ENCODE peak calls at places on chromosome 19, in five cellular contexts. Y is fibroblast of lung, U is tibial nerve, K is testis, Z is small intestine. P is an unnamed sample.
A peak's percentile ranks its signal among the peaks of the same experiment; 100 is the strongest.

GRCh38 chr19:56966225-56966696 is 125.7 kb upstream of the PEG3 start:
- DNase-seq in U (no peak), Z (no peak), K (peak; percentile 91), Y (no peak), P (no peak)

GRCh38 chr19:35633727-35634440 is 5.0 kb downstream of the RBM42 start:
- DNase-seq in Y (no peak), K (no peak), Z (no peak), U (no peak), P (no peak)

GRCh38 chr19:35822579-35822978 is 9.9 kb upstream of the PRODH2 start:
- DNase-seq in Y (no peak), Z (no peak), K (no peak), U (no peak), P (no peak)

GRCh38 chr19:34109596-34109995 is 62.7 kb upstream of the LSM14A start:
- DNase-seq in Z (no peak), Y (no peak), U (no peak), K (no peak), P (no peak)

GRCh38 chr19:43526884-43527859 is at the start of gene ETHE1:
- DNase-seq in Y (peak; percentile 51), U (peak; percentile 70), Z (peak; percentile 83), K (peak; percentile 88), P (peak; percentile 94)

GRCh38 chr19:51327066-51327985 is 14.6 kb downstream of the VSIG10L start:
- DNase-seq in Z (peak; percentile 53), U (no peak), K (peak; percentile 77), Y (no peak), P (peak; percentile 61)

GRCh38 chr19:43674630-43674982 is 4.6 kb upstream of the PLAUR start:
- DNase-seq in K (no peak), U (no peak), Y (peak; percentile 20), Z (no peak), P (no peak)

GRCh38 chr19:49514151-49514550 is 1.7 kb downstream of the FCGRT start:
- DNase-seq in U (no peak), Z (no peak), Y (no peak), K (no peak), P (no peak)

GRCh38 chr19:30551271-30551670 is 179.1 kb downstream of the ZNF536 start:
- DNase-seq in Z (no peak), U (no peak), Y (no peak), K (no peak), P (no peak)

GRCh38 chr19:10290439-10290875 is 705 bp downstream of the ICAM5 start:
- DNase-seq in U (no peak), Z (no peak), K (no peak), Y (no peak), P (no peak)

GRCh38 chr19:33421368-33421767 is 47.9 kb downstream of the CEBPG start:
- DNase-seq in U (no peak), K (no peak), Z (no peak), Y (no peak), P (no peak)

GRCh38 chr19:1855040-1855827 is 7.0 kb upstream of the REXO1 start:
- DNase-seq in U (peak; percentile 72), Z (peak; percentile 96), K (peak; percentile 73), Y (peak; percentile 65), P (peak; percentile 95)

GRCh38 chr19:45528744-45529453 is 21.6 kb downstream of the VASP start:
- DNase-seq in K (peak; percentile 48), Y (peak; percentile 44), U (no peak), Z (peak; percentile 79), P (peak; percentile 84)

GRCh38 chr19:11780431-11781020 is 13.7 kb downstream of the ZNF441 start:
- DNase-seq in Z (no peak), K (no peak), U (no peak), Y (no peak), P (no peak)

GRCh38 chr19:6217752-6218403 is 61.9 kb downstream of the MLLT1 start:
- DNase-seq in K (no peak), Z (no peak), Y (no peak), U (no peak), P (no peak)

GRCh38 chr19:35818445-35818844 is 5.8 kb upstream of the PRODH2 start:
- DNase-seq in Z (no peak), K (no peak), U (no peak), Y (no peak), P (no peak)

GRCh38 chr19:51226068-51226467 is 1.2 kb downstream of the CD33 start:
- DNase-seq in U (no peak), Y (no peak), K (no peak), Z (no peak), P (no peak)

GRCh38 chr19:19575411-19575810 is 37.3 kb downstream of the CILP2 start:
- DNase-seq in K (no peak), U (no peak), Z (no peak), Y (no peak), P (no peak)

GRCh38 chr19:48424694-48425219 is 21.0 kb upstream of the GRWD1 start:
- DNase-seq in U (no peak), K (no peak), Y (peak; percentile 80), Z (no peak), P (no peak)

GRCh38 chr19:45451181-45451849 is 16.5 kb upstream of the FOSB start:
- DNase-seq in Z (peak; percentile 51), K (peak; percentile 51), Y (peak; percentile 89), U (no peak), P (peak; percentile 50)

GRCh38 chr19:44993926-44994537 is 7.2 kb upstream of the RELB start:
- DNase-seq in Y (no peak), Z (no peak), U (no peak), K (no peak), P (no peak)

GRCh38 chr19:50447750-50448149 is 15.1 kb downstream of the MYBPC2 start:
- DNase-seq in Z (no peak), K (no peak), Y (no peak), U (no peak), P (no peak)

GRCh38 chr19:58395979-58396627 is 647 bp downstream of the RNF225 start:
- DNase-seq in Z (no peak), Y (no peak), U (no peak), K (no peak), P (no peak)

GRCh38 chr19:21568816-21569496 is 63.6 kb downstream of the ZNF429 start:
- DNase-seq in Y (peak; percentile 92), K (peak; percentile 97), U (peak; percentile 85), Z (peak; percentile 82), P (peak; percentile 93)

GRCh38 chr19:55320844-55321419 is 4.2 kb downstream of the TMEM150B start:
- DNase-seq in Y (no peak), Z (no peak), U (no peak), K (no peak), P (no peak)

GRCh38 chr19:6738726-6739389 is 622 bp upstream of the TRIP10 start:
- DNase-seq in K (peak; percentile 61), Z (no peak), Y (no peak), U (no peak), P (peak; percentile 88)

GRCh38 chr19:12687496-12688196 is at the start of gene GNG14:
- DNase-seq in Z (no peak), K (no peak), Y (no peak), U (no peak), P (no peak)

GRCh38 chr19:55369651-55370304 is 485 bp downstream of the IL11 start:
- DNase-seq in Z (no peak), U (no peak), K (peak; percentile 50), Y (peak; percentile 79), P (no peak)

GRCh38 chr19:38385057-38385803 is 2.6 kb downstream of the GGN start:
- DNase-seq in Z (no peak), K (no peak), Y (no peak), U (no peak), P (no peak)
- H3K4me1 ChIP-seq in Z (peaks cover 2% of the 10 kb centered on the region), K (peaks cover 23% of the 10 kb centered on the region), Y (peaks cover 6% of the 10 kb centered on the region), U (peaks cover 44% of the 10 kb centered on the region), P (peaks cover 14% of the 10 kb centered on the region)

GRCh38 chr19:8831373-8831772 is 731 bp downstream of the ZNF558 start:
- DNase-seq in K (no peak), U (no peak), Y (no peak), Z (no peak), P (no peak)
- H3K4me3 ChIP-seq in K (peak overlapping the region; percentile 89), U (peak overlapping the region; percentile 97), Y (peak overlapping the region; percentile 89), Z (peak overlapping the region; percentile 69), P (peak overlapping the region; percentile 62)

GRCh38 chr19:18270304-18270703 is 3.9 kb downstream of the IQCN start:
- DNase-seq in Z (no peak), Y (no peak), U (no peak), K (no peak), P (no peak)

GRCh38 chr19:18271433-18271841 is 2.8 kb downstream of the IQCN start:
- DNase-seq in K (peak; percentile 45), Y (no peak), Z (no peak), U (no peak), P (no peak)

GRCh38 chr19:18274776-18275356 is 614 bp upstream of the IQCN start:
- DNase-seq in U (peak; percentile 76), K (peak; percentile 78), Y (peak; percentile 86), Z (peak; percentile 95), P (peak; percentile 92)

GRCh38 chr19:18273566-18274302 is 518 bp downstream of the IQCN start:
- DNase-seq in Z (no peak), Y (no peak), U (no peak), K (no peak), P (no peak)

GRCh38 chr19:18274303-18274775 is at the start of gene IQCN:
- DNase-seq in Y (peak; percentile 28), U (no peak), Z (peak; percentile 87), K (no peak), P (peak; percentile 84)
- H3K4me1 ChIP-seq in Y (peaks cover 26% of the 10 kb centered on the region), U (peaks cover 78% of the 10 kb centered on the region), Z (no peaks in the 10 kb centered on the region), K (peaks cover 27% of the 10 kb centered on the region), P (peaks cover 21% of the 10 kb centered on the region)

GRCh38 chr19:13865243-13865577 is 11.7 kb upstream of the NANOS3 start:
- DNase-seq in K (no peak), Y (no peak), U (no peak), Z (no peak), P (no peak)

GRCh38 chr19:13864513-13865242 is 12.3 kb upstream of the NANOS3 start:
- DNase-seq in K (no peak), Z (no peak), U (no peak), Y (no peak), P (no peak)

GRCh38 chr19:13866463-13867046 is 10.4 kb upstream of the NANOS3 start:
- DNase-seq in Y (no peak), U (no peak), K (no peak), Z (no peak), P (no peak)

GRCh38 chr19:13864223-13864512 is 12.8 kb upstream of the NANOS3 start:
- DNase-seq in K (no peak), Y (no peak), Z (no peak), U (no peak), P (no peak)

DNA sequence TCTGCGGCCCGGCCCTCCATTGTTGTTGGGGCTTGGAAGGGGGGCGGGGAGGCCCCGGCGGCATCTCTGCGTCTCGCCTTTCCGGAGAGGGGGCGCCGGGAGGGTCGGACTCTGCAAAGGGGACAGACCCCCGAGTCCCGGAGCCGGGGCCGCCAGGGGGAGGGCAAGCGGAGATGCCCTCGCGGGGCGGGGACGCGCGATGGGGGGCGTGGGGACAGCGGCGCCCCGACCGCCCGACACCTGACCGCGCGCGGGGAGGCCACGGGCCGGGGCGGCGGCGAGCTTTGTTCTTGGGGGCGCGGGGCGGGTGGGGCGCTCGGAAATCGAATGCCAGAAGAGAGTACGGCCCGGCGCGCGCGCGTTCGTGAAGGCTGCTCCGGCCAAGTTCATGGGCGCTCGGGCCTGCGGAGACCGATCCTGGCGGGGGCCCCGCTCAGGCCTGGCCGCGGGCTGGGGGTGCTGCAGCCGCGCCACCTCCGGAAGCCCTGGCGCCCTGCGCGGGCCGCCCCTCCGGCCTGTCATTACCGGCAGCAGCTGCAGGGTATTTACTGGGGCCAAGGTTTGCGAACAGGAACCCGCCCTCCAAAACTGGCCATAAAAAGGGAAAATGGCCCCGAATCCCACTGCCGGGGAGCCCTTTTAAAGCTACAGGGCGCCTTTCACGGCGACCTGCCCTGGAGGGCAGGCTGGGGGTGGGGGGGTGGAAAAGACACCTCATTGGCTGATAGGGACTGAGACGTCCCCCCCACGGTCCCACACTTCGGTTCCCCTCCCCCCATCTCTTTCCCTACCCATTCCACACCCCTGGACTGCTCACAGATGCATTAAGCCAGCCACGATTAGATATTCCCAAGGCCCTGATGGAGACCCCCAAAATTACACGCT is 11.1 kb upstream of the NANOS3 start:
- DNase-seq in K (no peak), U (no peak), Y (no peak), Z (no peak), P (peak; percentile 39)
- H3K4me3 ChIP-seq in K (peak overlapping the region; percentile 58), U (peak overlapping the region; percentile 48), Y (peak overlapping the region; percentile 35), Z (peak overlapping the region; percentile 61), P (peak overlapping the region; percentile 65)